ENCODE peak calls at places on chromosomes 12 and 14, in ten cellular contexts. One of them, this sample, is unnamed.

GRCh38 chr14:80074905-80075304 is 136.4 kb downstream of the DIO2 start:
- DNase-seq in D341Med: no peak
- DNase-seq in endothelial cell of umbilical vein: no peak
- DNase-seq in T-helper 1 cell: no peak
- DNase-seq in NCI-H1105 treated with DMSO at 0.1 percent for 48 hours: no peak
- DNase-seq in endothelial cell: no peak
- DNase-seq in C1 segment of cervical spinal cord: no peak
- DNase-seq in left lung: no peak
- DNase-seq in activated CD8-positive, alpha-beta memory T cell treated with anti-CD3 and anti-CD28 coated beads, Interleukin-2, amount 50 U/mL, for 4 hours: no peak
- DNase-seq in activated T-cell treated with anti-CD3 and anti-CD28 coated beads for 24 hours: no peak
- DNase-seq in this sample: no peak

GRCh38 chr14:79967001-79967400 is 244.3 kb downstream of the DIO2 start:
- DNase-seq in D341Med: no peak
- DNase-seq in endothelial cell of umbilical vein: no peak
- DNase-seq in T-helper 1 cell: no peak
- DNase-seq in NCI-H1105 treated with DMSO at 0.1 percent for 48 hours: no peak
- DNase-seq in endothelial cell: no peak
- DNase-seq in C1 segment of cervical spinal cord: no peak
- DNase-seq in left lung: no peak
- DNase-seq in activated CD8-positive, alpha-beta memory T cell treated with anti-CD3 and anti-CD28 coated beads, Interleukin-2, amount 50 U/mL, for 4 hours: no peak
- DNase-seq in activated T-cell treated with anti-CD3 and anti-CD28 coated beads for 24 hours: no peak
- DNase-seq in this sample: no peak

GRCh38 chr14:61454545-61454944 is 133.2 kb downstream of the PRKCH start:
- DNase-seq in D341Med: no peak
- DNase-seq in endothelial cell of umbilical vein: peak
- DNase-seq in T-helper 1 cell: no peak
- DNase-seq in NCI-H1105 treated with DMSO at 0.1 percent for 48 hours: peak
- DNase-seq in endothelial cell: no peak
- DNase-seq in C1 segment of cervical spinal cord: no peak
- DNase-seq in left lung: no peak
- DNase-seq in activated CD8-positive, alpha-beta memory T cell treated with anti-CD3 and anti-CD28 coated beads, Interleukin-2, amount 50 U/mL, for 4 hours: no peak
- DNase-seq in activated T-cell treated with anti-CD3 and anti-CD28 coated beads for 24 hours: no peak
- DNase-seq in this sample: no peak

GRCh38 chr12:20757-21156 is 45.8 kb upstream of the IQSEC3 start:
- DNase-seq in D341Med: no peak
- DNase-seq in endothelial cell of umbilical vein: no peak
- DNase-seq in T-helper 1 cell: no peak
- DNase-seq in NCI-H1105 treated with DMSO at 0.1 percent for 48 hours: no peak
- DNase-seq in endothelial cell: no peak
- DNase-seq in C1 segment of cervical spinal cord: no peak
- DNase-seq in left lung: no peak
- DNase-seq in activated CD8-positive, alpha-beta memory T cell treated with anti-CD3 and anti-CD28 coated beads, Interleukin-2, amount 50 U/mL, for 4 hours: no peak
- DNase-seq in activated T-cell treated with anti-CD3 and anti-CD28 coated beads for 24 hours: no peak
- DNase-seq in this sample: no peak

GRCh38 chr12:47843226-47843980 is 23.7 kb upstream of the HDAC7 start:
- DNase-seq in D341Med: no peak
- DNase-seq in endothelial cell of umbilical vein: no peak
- DNase-seq in T-helper 1 cell: no peak
- DNase-seq in NCI-H1105 treated with DMSO at 0.1 percent for 48 hours: no peak
- DNase-seq in endothelial cell: no peak
- DNase-seq in C1 segment of cervical spinal cord: no peak
- DNase-seq in left lung: no peak
- DNase-seq in activated CD8-positive, alpha-beta memory T cell treated with anti-CD3 and anti-CD28 coated beads, Interleukin-2, amount 50 U/mL, for 4 hours: no peak
- DNase-seq in activated T-cell treated with anti-CD3 and anti-CD28 coated beads for 24 hours: no peak
- DNase-seq in this sample: no peak

GRCh38 chr12:1629338-1630080 is 478 bp downstream of the WNT5B start:
- DNase-seq in D341Med: peak
- DNase-seq in endothelial cell of umbilical vein: no peak
- DNase-seq in T-helper 1 cell: no peak
- DNase-seq in NCI-H1105 treated with DMSO at 0.1 percent for 48 hours: peak
- DNase-seq in endothelial cell: peak
- DNase-seq in C1 segment of cervical spinal cord: no peak
- DNase-seq in left lung: no peak
- DNase-seq in activated CD8-positive, alpha-beta memory T cell treated with anti-CD3 and anti-CD28 coated beads, Interleukin-2, amount 50 U/mL, for 4 hours: no peak
- DNase-seq in activated T-cell treated with anti-CD3 and anti-CD28 coated beads for 24 hours: no peak
- DNase-seq in this sample: no peak

GRCh38 chr12:124283326-124283725 is 11.6 kb upstream of the RFLNA start:
- DNase-seq in D341Med: no peak
- DNase-seq in endothelial cell of umbilical vein: peak
- DNase-seq in T-helper 1 cell: no peak
- DNase-seq in NCI-H1105 treated with DMSO at 0.1 percent for 48 hours: no peak
- DNase-seq in endothelial cell: no peak
- DNase-seq in C1 segment of cervical spinal cord: no peak
- DNase-seq in left lung: no peak
- DNase-seq in activated CD8-positive, alpha-beta memory T cell treated with anti-CD3 and anti-CD28 coated beads, Interleukin-2, amount 50 U/mL, for 4 hours: no peak
- DNase-seq in activated T-cell treated with anti-CD3 and anti-CD28 coated beads for 24 hours: no peak
- DNase-seq in this sample: no peak

GRCh38 chr12:40655451-40655850 is 36.8 kb upstream of the CNTN1 start:
- DNase-seq in D341Med: no peak
- DNase-seq in endothelial cell of umbilical vein: no peak
- DNase-seq in T-helper 1 cell: no peak
- DNase-seq in NCI-H1105 treated with DMSO at 0.1 percent for 48 hours: no peak
- DNase-seq in endothelial cell: no peak
- DNase-seq in C1 segment of cervical spinal cord: no peak
- DNase-seq in left lung: no peak
- DNase-seq in activated CD8-positive, alpha-beta memory T cell treated with anti-CD3 and anti-CD28 coated beads, Interleukin-2, amount 50 U/mL, for 4 hours: no peak
- DNase-seq in activated T-cell treated with anti-CD3 and anti-CD28 coated beads for 24 hours: no peak
- DNase-seq in this sample: no peak

GRCh38 chr14:104654119-104654518 is 35.3 kb upstream of the INF2 start:
- DNase-seq in D341Med: no peak
- DNase-seq in endothelial cell of umbilical vein: no peak
- DNase-seq in T-helper 1 cell: no peak
- DNase-seq in NCI-H1105 treated with DMSO at 0.1 percent for 48 hours: no peak
- DNase-seq in endothelial cell: no peak
- DNase-seq in C1 segment of cervical spinal cord: no peak
- DNase-seq in left lung: no peak
- DNase-seq in activated CD8-positive, alpha-beta memory T cell treated with anti-CD3 and anti-CD28 coated beads, Interleukin-2, amount 50 U/mL, for 4 hours: no peak
- DNase-seq in activated T-cell treated with anti-CD3 and anti-CD28 coated beads for 24 hours: no peak
- DNase-seq in this sample: no peak

GRCh38 chr12:67758119-67758873 is 109.8 kb downstream of the DYRK2 start:
- DNase-seq in D341Med: no peak
- DNase-seq in endothelial cell of umbilical vein: no peak
- DNase-seq in T-helper 1 cell: no peak
- DNase-seq in NCI-H1105 treated with DMSO at 0.1 percent for 48 hours: no peak
- DNase-seq in endothelial cell: no peak
- DNase-seq in C1 segment of cervical spinal cord: no peak
- DNase-seq in left lung: no peak
- DNase-seq in activated CD8-positive, alpha-beta memory T cell treated with anti-CD3 and anti-CD28 coated beads, Interleukin-2, amount 50 U/mL, for 4 hours: no peak
- DNase-seq in activated T-cell treated with anti-CD3 and anti-CD28 coated beads for 24 hours: no peak
- DNase-seq in this sample: no peak

GRCh38 chr12:79358716-79359341 is 331.9 kb downstream of the PAWR start:
- DNase-seq in D341Med: no peak
- DNase-seq in endothelial cell of umbilical vein: no peak
- DNase-seq in T-helper 1 cell: no peak
- DNase-seq in NCI-H1105 treated with DMSO at 0.1 percent for 48 hours: no peak
- DNase-seq in endothelial cell: no peak
- DNase-seq in C1 segment of cervical spinal cord: no peak
- DNase-seq in left lung: no peak
- DNase-seq in activated CD8-positive, alpha-beta memory T cell treated with anti-CD3 and anti-CD28 coated beads, Interleukin-2, amount 50 U/mL, for 4 hours: no peak
- DNase-seq in activated T-cell treated with anti-CD3 and anti-CD28 coated beads for 24 hours: no peak
- DNase-seq in this sample: peak

GRCh38 chr12:1103632-1104031 is 112.6 kb downstream of the ERC1 start:
- DNase-seq in D341Med: no peak
- DNase-seq in endothelial cell of umbilical vein: no peak
- DNase-seq in T-helper 1 cell: no peak
- DNase-seq in NCI-H1105 treated with DMSO at 0.1 percent for 48 hours: no peak
- DNase-seq in endothelial cell: no peak
- DNase-seq in C1 segment of cervical spinal cord: no peak
- DNase-seq in left lung: no peak
- DNase-seq in activated CD8-positive, alpha-beta memory T cell treated with anti-CD3 and anti-CD28 coated beads, Interleukin-2, amount 50 U/mL, for 4 hours: no peak
- DNase-seq in activated T-cell treated with anti-CD3 and anti-CD28 coated beads for 24 hours: no peak
- DNase-seq in this sample: no peak

GRCh38 chr14:102279688-102280348 is 25.1 kb downstream of the MOK start:
- DNase-seq in D341Med: no peak
- DNase-seq in endothelial cell of umbilical vein: no peak
- DNase-seq in T-helper 1 cell: no peak
- DNase-seq in NCI-H1105 treated with DMSO at 0.1 percent for 48 hours: no peak
- DNase-seq in endothelial cell: no peak
- DNase-seq in C1 segment of cervical spinal cord: no peak
- DNase-seq in left lung: no peak
- DNase-seq in activated CD8-positive, alpha-beta memory T cell treated with anti-CD3 and anti-CD28 coated beads, Interleukin-2, amount 50 U/mL, for 4 hours: no peak
- DNase-seq in activated T-cell treated with anti-CD3 and anti-CD28 coated beads for 24 hours: no peak
- DNase-seq in this sample: peak

GRCh38 chr14:64501326-64502171 is 2.1 kb downstream of the ZBTB25 start:
- DNase-seq in D341Med: no peak
- DNase-seq in endothelial cell of umbilical vein: peak
- DNase-seq in T-helper 1 cell: peak
- DNase-seq in NCI-H1105 treated with DMSO at 0.1 percent for 48 hours: no peak
- DNase-seq in endothelial cell: no peak
- DNase-seq in C1 segment of cervical spinal cord: no peak
- DNase-seq in left lung: peak
- DNase-seq in activated CD8-positive, alpha-beta memory T cell treated with anti-CD3 and anti-CD28 coated beads, Interleukin-2, amount 50 U/mL, for 4 hours: no peak
- DNase-seq in activated T-cell treated with anti-CD3 and anti-CD28 coated beads for 24 hours: no peak
- DNase-seq in this sample: no peak

GRCh38 chr14:75041613-75042012 is 9.7 kb downstream of the MLH3 start:
- DNase-seq in D341Med: no peak
- DNase-seq in endothelial cell of umbilical vein: peak
- DNase-seq in T-helper 1 cell: no peak
- DNase-seq in NCI-H1105 treated with DMSO at 0.1 percent for 48 hours: no peak
- DNase-seq in endothelial cell: no peak
- DNase-seq in C1 segment of cervical spinal cord: no peak
- DNase-seq in left lung: no peak
- DNase-seq in activated CD8-positive, alpha-beta memory T cell treated with anti-CD3 and anti-CD28 coated beads, Interleukin-2, amount 50 U/mL, for 4 hours: no peak
- DNase-seq in activated T-cell treated with anti-CD3 and anti-CD28 coated beads for 24 hours: no peak
- DNase-seq in this sample: no peak

GRCh38 chr12:113091506-113091905 is 35.0 kb downstream of the DTX1 start:
- DNase-seq in D341Med: no peak
- DNase-seq in endothelial cell of umbilical vein: no peak
- DNase-seq in T-helper 1 cell: no peak
- DNase-seq in NCI-H1105 treated with DMSO at 0.1 percent for 48 hours: peak
- DNase-seq in endothelial cell: no peak
- DNase-seq in C1 segment of cervical spinal cord: no peak
- DNase-seq in left lung: no peak
- DNase-seq in activated CD8-positive, alpha-beta memory T cell treated with anti-CD3 and anti-CD28 coated beads, Interleukin-2, amount 50 U/mL, for 4 hours: no peak
- DNase-seq in activated T-cell treated with anti-CD3 and anti-CD28 coated beads for 24 hours: no peak
- DNase-seq in this sample: no peak

GRCh38 chr12:11162494-11162893 is 8.5 kb upstream of the SMIM10L1 start:
- DNase-seq in D341Med: no peak
- DNase-seq in endothelial cell of umbilical vein: no peak
- DNase-seq in T-helper 1 cell: no peak
- DNase-seq in NCI-H1105 treated with DMSO at 0.1 percent for 48 hours: no peak
- DNase-seq in endothelial cell: no peak
- DNase-seq in C1 segment of cervical spinal cord: no peak
- DNase-seq in left lung: no peak
- DNase-seq in activated CD8-positive, alpha-beta memory T cell treated with anti-CD3 and anti-CD28 coated beads, Interleukin-2, amount 50 U/mL, for 4 hours: no peak
- DNase-seq in activated T-cell treated with anti-CD3 and anti-CD28 coated beads for 24 hours: no peak
- DNase-seq in this sample: no peak

GRCh38 chr12:563250-563781 is 99.9 kb downstream of the NINJ2 start:
- DNase-seq in D341Med: no peak
- DNase-seq in endothelial cell of umbilical vein: no peak
- DNase-seq in T-helper 1 cell: peak
- DNase-seq in NCI-H1105 treated with DMSO at 0.1 percent for 48 hours: no peak
- DNase-seq in endothelial cell: no peak
- DNase-seq in C1 segment of cervical spinal cord: no peak
- DNase-seq in left lung: no peak
- DNase-seq in activated CD8-positive, alpha-beta memory T cell treated with anti-CD3 and anti-CD28 coated beads, Interleukin-2, amount 50 U/mL, for 4 hours: peak
- DNase-seq in activated T-cell treated with anti-CD3 and anti-CD28 coated beads for 24 hours: peak
- DNase-seq in this sample: peak

GRCh38 chr14:32109676-32110075 is 32.6 kb downstream of the ARHGAP5 start:
- DNase-seq in D341Med: no peak
- DNase-seq in endothelial cell of umbilical vein: no peak
- DNase-seq in T-helper 1 cell: no peak
- DNase-seq in NCI-H1105 treated with DMSO at 0.1 percent for 48 hours: no peak
- DNase-seq in endothelial cell: no peak
- DNase-seq in C1 segment of cervical spinal cord: no peak
- DNase-seq in left lung: no peak
- DNase-seq in activated CD8-positive, alpha-beta memory T cell treated with anti-CD3 and anti-CD28 coated beads, Interleukin-2, amount 50 U/mL, for 4 hours: no peak
- DNase-seq in activated T-cell treated with anti-CD3 and anti-CD28 coated beads for 24 hours: no peak
- DNase-seq in this sample: peak

GRCh38 chr12:20501958-20502357 is 133.6 kb downstream of the PDE3A start:
- DNase-seq in D341Med: no peak
- DNase-seq in endothelial cell of umbilical vein: no peak
- DNase-seq in T-helper 1 cell: no peak
- DNase-seq in NCI-H1105 treated with DMSO at 0.1 percent for 48 hours: no peak
- DNase-seq in endothelial cell: no peak
- DNase-seq in C1 segment of cervical spinal cord: no peak
- DNase-seq in left lung: no peak
- DNase-seq in activated CD8-positive, alpha-beta memory T cell treated with anti-CD3 and anti-CD28 coated beads, Interleukin-2, amount 50 U/mL, for 4 hours: no peak
- DNase-seq in activated T-cell treated with anti-CD3 and anti-CD28 coated beads for 24 hours: no peak
- DNase-seq in this sample: no peak

GRCh38 chr14:102236026-102236425 is 68.9 kb downstream of the MOK start:
- DNase-seq in D341Med: no peak
- DNase-seq in endothelial cell of umbilical vein: no peak
- DNase-seq in T-helper 1 cell: no peak
- DNase-seq in NCI-H1105 treated with DMSO at 0.1 percent for 48 hours: no peak
- DNase-seq in endothelial cell: no peak
- DNase-seq in C1 segment of cervical spinal cord: no peak
- DNase-seq in left lung: no peak
- DNase-seq in activated CD8-positive, alpha-beta memory T cell treated with anti-CD3 and anti-CD28 coated beads, Interleukin-2, amount 50 U/mL, for 4 hours: no peak
- DNase-seq in activated T-cell treated with anti-CD3 and anti-CD28 coated beads for 24 hours: no peak
- DNase-seq in this sample: no peak